ENCODE peak calls at places on chromosomes 1 and 21, in four cellular contexts. A is OCI-LY7, E is neural crest cell, X is T47D. I is an unnamed sample.

GRCh38 chr1:2127181-2128145 is 67.1 kb downstream of the FAAP20 start:
- DNase-seq in A (no peak), E (no peak), X (no peak), I (peak)

GRCh38 chr1:231527586-231528174 is 789 bp upstream of the TSNAX start:
- DNase-seq in A (no peak), E (no peak), X (no peak), I (no peak)

GRCh38 chr1:108592030-108592759 is 32.3 kb downstream of the EEIG2 start:
- DNase-seq in A (peak), E (no peak), X (no peak), I (no peak)

GRCh38 chr1:167409183-167409582 is 109.1 kb downstream of the CD247 start:
- DNase-seq in A (peak), E (no peak), X (no peak), I (no peak)

GRCh38 chr1:9700340-9700739 is 48.8 kb downstream of the PIK3CD start:
- DNase-seq in A (no peak), E (no peak), X (no peak), I (no peak)

GRCh38 chr21:35932232-35932911 is 128.0 kb downstream of the SETD4 start:
- DNase-seq in A (peak), E (no peak), X (no peak), I (no peak)

GRCh38 chr1:19597463-19598309 is 46.4 kb upstream of the NBL1 start:
- DNase-seq in A (no peak), E (no peak), X (no peak), I (no peak)

GRCh38 chr1:89876463-89876862 is 55.6 kb downstream of the LRRC8D start:
- DNase-seq in A (no peak), E (no peak), X (no peak), I (no peak)

GRCh38 chr1:220441211-220441610 is 86.7 kb upstream of the MARK1 start:
- DNase-seq in A (no peak), E (no peak), X (no peak), I (no peak)